ENCODE peak calls at places on chromosomes 6 and 20, in eight cellular contexts. P, E, Y, W, C, U, D and V are unnamed samples.

GRCh38 chr20:50267041-50267865 is 76.6 kb downstream of the CEBPB start:
- DNase-seq in P (peak), E (no peak), Y (peak), W (no peak), C (no peak), U (no peak), D (peak), V (no peak)

GRCh38 chr20:51622004-51622874 is 79.7 kb upstream of the NFATC2 start:
- DNase-seq in P (no peak), E (no peak), Y (no peak), W (no peak), C (no peak), U (no peak), D (no peak), V (no peak)

GRCh38 chr6:157238346-157238745 is 85.0 kb downstream of the TMEM242 start:
- DNase-seq in P (no peak), E (no peak), Y (no peak), W (no peak), C (no peak), U (no peak), D (no peak), V (no peak)

GRCh38 chr6:43665376-43665775 is 20.5 kb downstream of the RSPH9 start:
- DNase-seq in P (no peak), E (no peak), Y (no peak), W (no peak), C (no peak), U (no peak), D (no peak), V (no peak)

GRCh38 chr6:18053071-18053475 is 65.6 kb upstream of the KIF13A start:
- DNase-seq in P (no peak), E (no peak), Y (no peak), W (peak), C (peak), U (no peak), D (peak), V (no peak)

GRCh38 chr6:152259234-152259633 is 377.9 kb downstream of the SYNE1 start:
- DNase-seq in P (no peak), E (no peak), Y (no peak), W (no peak), C (no peak), U (no peak), D (no peak), V (no peak)

GRCh38 chr6:108576724-108577123 is 16.0 kb downstream of the FOXO3 start:
- DNase-seq in P (no peak), E (no peak), Y (no peak), W (no peak), C (no peak), U (no peak), D (no peak), V (no peak)

GRCh38 chr6:144712541-144712940 is 427.4 kb downstream of the UTRN start:
- DNase-seq in P (no peak), E (no peak), Y (no peak), W (no peak), C (no peak), U (no peak), D (peak), V (no peak)

GRCh38 chr6:23081701-23082100 is 512.3 kb downstream of the HDGFL1 start:
- DNase-seq in P (no peak), E (no peak), Y (no peak), W (peak), C (no peak), U (no peak), D (peak), V (no peak)

GRCh38 chr20:62655291-62656204 is 13.2 kb downstream of the SLCO4A1 start:
- DNase-seq in P (no peak), E (no peak), Y (no peak), W (no peak), C (no peak), U (no peak), D (no peak), V (no peak)

GRCh38 chr6:33981861-33982260 is 164.0 kb downstream of the GRM4 start:
- DNase-seq in P (no peak), E (no peak), Y (no peak), W (no peak), C (no peak), U (peak), D (no peak), V (no peak)

GRCh38 chr6:128376952-128377503 is 143.4 kb downstream of the PTPRK start:
- DNase-seq in P (no peak), E (no peak), Y (no peak), W (no peak), C (no peak), U (no peak), D (no peak), V (no peak)

GRCh38 chr6:390914-391558 is 516 bp upstream of the IRF4 start:
- DNase-seq in P (no peak), E (no peak), Y (no peak), W (no peak), C (peak), U (no peak), D (peak), V (no peak)

GRCh38 chr6:148657053-148657452 is 89.8 kb upstream of the UST start:
- DNase-seq in P (peak), E (no peak), Y (no peak), W (no peak), C (peak), U (no peak), D (peak), V (no peak)

GRCh38 chr6:90403489-90404381 is 107.1 kb upstream of the BACH2 start:
- DNase-seq in P (peak), E (no peak), Y (peak), W (peak), C (peak), U (no peak), D (peak), V (no peak)

GRCh38 chr6:31358302-31358701 is 1.3 kb upstream of the HLA-B start:
- DNase-seq in P (no peak), E (no peak), Y (no peak), W (no peak), C (no peak), U (no peak), D (no peak), V (no peak)

GRCh38 chr20:62028384-62028783 is 37.3 kb downstream of the TAF4 start:
- DNase-seq in P (no peak), E (no peak), Y (peak), W (no peak), C (no peak), U (no peak), D (no peak), V (no peak)

GRCh38 chr20:60000271-60001026 is 42.2 kb downstream of the CDH26 start:
- DNase-seq in P (no peak), E (no peak), Y (no peak), W (no peak), C (no peak), U (no peak), D (no peak), V (no peak)

GRCh38 chr6:124119591-124119990 is 315.9 kb downstream of the NKAIN2 start:
- DNase-seq in P (no peak), E (no peak), Y (no peak), W (no peak), C (no peak), U (peak), D (no peak), V (no peak)

GRCh38 chr20:37929366-37930014 is 26.6 kb downstream of the VSTM2L start:
- DNase-seq in P (no peak), E (no peak), Y (no peak), W (no peak), C (no peak), U (peak), D (no peak), V (no peak)

GRCh38 chr6:13013681-13014550 is 297.3 kb downstream of the PHACTR1 start:
- DNase-seq in P (peak), E (peak), Y (no peak), W (no peak), C (no peak), U (no peak), D (peak), V (no peak)

GRCh38 chr6:2764610-2765165 is 505 bp upstream of the WRNIP1 start:
- DNase-seq in P (peak), E (no peak), Y (peak), W (no peak), C (no peak), U (peak), D (peak), V (no peak)

GRCh38 chr6:160692369-160692959 is 9.6 kb upstream of the PLG start:
- DNase-seq in P (peak), E (no peak), Y (no peak), W (no peak), C (no peak), U (no peak), D (no peak), V (no peak)

DNA sequence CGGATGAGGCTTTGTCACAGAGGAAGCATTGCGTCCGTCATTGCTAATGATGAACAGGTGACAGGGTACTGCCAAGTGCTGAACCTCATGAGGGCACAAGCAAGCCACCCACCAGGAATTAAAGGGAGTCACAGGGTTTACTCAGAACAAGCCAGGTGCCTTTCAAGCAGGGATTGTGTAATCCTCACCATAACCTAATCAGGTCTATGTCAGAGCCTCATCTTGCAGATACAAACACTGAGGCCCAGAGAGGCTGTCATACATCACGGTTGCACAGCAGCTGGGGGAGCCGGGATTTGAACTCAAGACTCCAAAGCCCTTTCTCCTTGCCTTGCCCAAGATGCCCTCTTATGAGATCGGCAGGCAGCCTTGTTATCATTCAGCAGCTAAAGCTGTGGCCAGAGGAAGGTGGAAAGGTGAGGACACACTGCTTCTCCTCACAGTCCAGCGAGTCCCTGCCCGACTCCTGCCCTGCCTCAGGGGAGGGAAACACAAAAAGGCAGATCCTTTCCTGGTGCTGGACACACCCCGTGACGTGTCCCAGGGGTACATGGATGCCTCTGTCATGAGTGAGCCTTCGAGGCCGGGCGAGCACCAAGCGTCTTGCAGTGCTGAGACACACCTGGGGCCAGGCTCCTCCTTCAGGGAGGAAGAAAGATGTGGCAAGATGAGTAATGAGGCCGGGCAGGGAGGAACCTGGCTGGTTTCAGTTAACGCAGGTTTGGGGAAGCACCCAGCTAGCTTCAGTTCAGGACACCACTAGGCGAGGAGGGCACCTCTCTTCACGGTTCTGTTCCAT is 214.9 kb downstream of the LY86 start:
- DNase-seq in P (peak), E (no peak), Y (peak), W (no peak), C (no peak), U (no peak), D (no peak), V (no peak)
- TF ChIP-seq CTCF in P (no peak), E (no peak), Y (no peak), W (no peak), C (no peak), U (no peak), D (no peak), V (no peak)

DNA sequence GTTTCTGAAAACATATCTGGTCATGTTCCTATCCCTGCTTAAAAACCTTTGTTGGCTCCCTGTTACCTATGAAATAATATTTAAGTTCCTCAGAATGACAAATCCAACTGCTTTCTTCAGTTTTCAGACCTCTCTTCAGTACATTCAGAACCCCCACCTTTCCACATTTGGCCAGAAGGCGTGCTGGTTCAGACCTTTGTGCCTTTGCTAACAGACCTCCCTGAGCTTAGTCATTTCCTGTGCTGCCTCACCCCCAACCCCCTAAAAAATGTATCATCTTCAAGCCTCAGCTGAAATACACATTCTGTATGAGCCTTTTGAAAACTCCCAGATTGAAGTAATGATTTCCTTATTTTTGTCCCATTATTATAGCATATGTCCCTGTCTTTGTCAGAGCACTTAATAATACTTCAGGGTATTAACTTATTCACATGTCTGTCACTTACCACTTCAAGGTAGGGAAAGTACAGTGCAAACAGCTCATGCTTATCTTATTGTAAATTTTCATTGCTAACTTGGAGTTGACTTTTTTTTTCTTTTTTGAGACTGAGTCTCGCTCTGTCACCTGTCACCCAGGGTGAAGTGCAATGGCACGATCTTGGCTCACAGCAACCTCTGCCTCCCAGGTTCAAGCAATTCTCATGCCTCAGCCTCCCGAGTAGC is 19.7 kb downstream of the FAM217A start:
- DNase-seq in P (peak), E (no peak), Y (no peak), W (peak), C (peak), U (no peak), D (peak), V (no peak)
- TF ChIP-seq CTCF in P (no peak), E (no peak), Y (no peak), W (no peak), C (peak), U (no peak), D (peak), V (no peak)

GRCh38 chr6:70524721-70525286 is 41.9 kb upstream of the SDHAF4 start:
- DNase-seq in P (no peak), E (no peak), Y (no peak), W (no peak), C (no peak), U (no peak), D (no peak), V (no peak)

DNA sequence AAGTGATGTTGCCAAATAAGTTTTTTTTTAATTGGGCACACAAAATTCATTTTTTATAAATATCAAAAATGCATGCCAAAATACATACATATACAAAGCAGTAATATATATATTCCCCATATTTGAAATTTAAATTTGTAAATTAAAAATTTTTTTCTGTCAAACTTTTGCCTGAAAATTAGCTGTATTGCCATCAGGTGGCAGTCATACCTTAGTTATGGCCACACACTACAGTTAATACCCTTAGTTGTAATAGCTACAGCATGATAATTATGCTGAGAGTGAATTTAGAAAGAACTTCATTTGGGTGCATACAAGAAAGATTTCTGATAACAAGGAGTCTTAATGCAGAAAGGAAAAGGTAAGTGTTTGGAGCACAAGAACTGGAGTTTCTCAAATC is 46.2 kb upstream of the SDHAF4 start:
- DNase-seq in P (peak), E (no peak), Y (no peak), W (no peak), C (no peak), U (no peak), D (peak), V (no peak)
- TF ChIP-seq CTCF in P (peak), E (peak), Y (peak), W (peak), C (peak), U (no peak), D (peak), V (peak)

DNA sequence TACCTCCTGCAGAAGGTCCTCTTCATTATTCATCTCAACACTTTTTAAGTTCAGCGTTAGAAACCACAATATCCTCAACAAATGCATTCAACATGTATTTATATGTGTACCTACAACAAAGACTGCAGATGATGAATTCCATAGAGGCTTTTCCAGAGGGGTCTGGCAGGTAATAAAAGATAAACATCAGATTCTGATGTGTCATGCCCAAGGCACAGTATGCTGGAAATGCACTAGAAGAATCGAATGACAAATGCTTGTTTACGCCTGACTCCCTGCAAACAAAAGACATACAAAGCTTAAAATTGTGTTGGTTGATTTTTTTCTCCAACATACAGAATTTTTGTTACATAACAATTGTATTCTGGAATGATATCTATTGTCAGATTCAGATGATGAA is at the start of gene LGSN:
- DNase-seq in P (no peak), E (no peak), Y (no peak), W (no peak), C (no peak), U (no peak), D (no peak), V (no peak)
- TF ChIP-seq CTCF in P (no peak), E (no peak), Y (no peak), W (no peak), C (no peak), U (no peak), D (no peak), V (no peak)

GRCh38 chr6:137709424-137710281 is 157.4 kb upstream of the TNFAIP3 start:
- DNase-seq in P (no peak), E (no peak), Y (no peak), W (no peak), C (no peak), U (no peak), D (peak), V (no peak)
- TF ChIP-seq CTCF in P (no peak), E (no peak), Y (no peak), W (no peak), C (no peak), U (no peak), D (no peak), V (no peak)

DNA sequence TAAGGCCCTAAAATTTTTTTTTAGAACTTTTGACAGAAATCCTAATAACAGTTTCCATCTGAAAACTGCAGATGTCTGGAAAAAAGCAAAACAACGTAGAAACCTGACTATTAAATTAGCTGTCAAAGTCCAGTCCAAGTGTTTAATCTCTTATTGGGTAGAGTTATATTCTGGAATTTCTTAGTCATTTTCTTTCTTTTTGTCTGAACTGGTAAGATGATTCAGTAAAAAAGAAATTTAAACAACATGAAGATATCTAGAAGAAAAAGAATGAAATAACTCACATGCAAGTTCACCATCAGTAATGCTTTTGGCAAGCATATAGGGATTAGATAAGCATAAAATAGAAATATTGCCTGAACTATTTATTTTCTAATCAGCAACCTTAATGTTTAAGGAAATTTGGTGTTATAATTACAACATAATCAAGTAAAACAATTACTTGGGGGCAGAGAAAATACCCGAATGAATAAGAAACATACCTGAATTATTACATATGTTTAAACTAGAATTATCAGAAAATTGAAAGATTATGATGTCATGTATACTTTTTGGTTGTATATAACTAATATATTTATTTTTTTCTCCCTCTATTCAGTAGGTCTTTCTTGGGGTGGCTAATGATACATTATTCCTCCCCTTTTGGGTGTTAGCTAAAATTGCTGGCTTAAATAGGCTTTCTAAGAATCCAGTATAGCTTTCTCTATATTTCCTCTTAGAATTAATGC is 51.1 kb downstream of the FAM83B start:
- DNase-seq in P (no peak), E (no peak), Y (no peak), W (no peak), C (no peak), U (no peak), D (no peak), V (no peak)
- TF ChIP-seq CTCF in P (no peak), E (no peak), Y (no peak), W (no peak), C (no peak), U (no peak), D (no peak), V (no peak)

DNA sequence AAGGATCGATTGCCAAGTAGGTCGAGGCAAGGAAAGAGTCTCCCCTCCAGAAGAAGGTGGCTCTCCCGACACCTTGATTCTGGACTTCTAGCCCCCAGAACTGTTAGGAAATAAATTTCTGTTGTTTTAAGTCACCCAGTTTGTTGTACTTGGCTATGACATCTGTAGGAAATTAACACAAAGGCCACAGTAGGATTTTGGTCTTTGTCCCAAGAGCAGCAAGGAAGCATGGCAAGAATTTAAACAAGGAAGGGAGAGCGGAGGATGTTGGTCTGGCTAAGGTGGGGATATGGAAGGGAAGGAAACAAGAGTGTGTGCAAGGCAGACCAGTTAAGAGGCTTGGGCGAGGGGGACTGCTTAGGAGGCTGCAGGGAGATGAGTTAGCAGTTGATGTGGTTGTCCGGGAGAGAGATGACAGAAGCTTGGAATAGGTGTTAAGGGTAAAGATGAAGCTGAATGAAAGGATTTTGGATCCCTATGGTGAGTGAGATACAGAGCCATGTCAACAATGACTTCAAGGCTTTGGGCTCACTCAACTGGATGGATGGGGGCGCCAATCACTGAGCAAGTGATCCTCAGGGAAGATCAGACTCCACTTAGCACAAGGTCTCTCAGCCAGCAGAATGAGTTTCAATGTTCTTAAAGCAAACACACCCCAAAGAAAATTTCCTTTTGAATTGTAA is 140.5 kb upstream of the ZNF217 start:
- DNase-seq in P (no peak), E (no peak), Y (no peak), W (no peak), C (no peak), U (no peak), D (no peak), V (no peak)
- TF ChIP-seq CTCF in P (no peak), E (no peak), Y (no peak), W (no peak), C (no peak), U (no peak), D (no peak), V (no peak)